ENCODE peak calls at places on chromosomes 13 and 19, in seven cellular contexts. L is nephron progenitor cell, B is fibroblast of pulmonary artery, Z is NCI-H524, U is right cardiac atrium, P is GM12865, W is A549. E is an unnamed sample.

GRCh38 chr19:19485161-19485997 is 30.0 kb downstream of the TSSK6 start:
- DNase-seq in L (no peak), B (peak), Z (no peak), U (peak), P (peak), W (no peak), E (no peak)

GRCh38 chr13:35630551-35631275 is 154.2 kb upstream of the MAB21L1 start:
- DNase-seq in L (peak), B (peak), Z (peak), U (peak), P (peak), W (peak), E (peak)

GRCh38 chr13:112756967-112757758 is 67.3 kb downstream of the ATP11A start:
- DNase-seq in L (no peak), B (no peak), Z (no peak), U (no peak), P (no peak), W (no peak), E (no peak)

GRCh38 chr13:111176421-111176820 is 61.3 kb downstream of the ARHGEF7 start:
- DNase-seq in L (no peak), B (no peak), Z (no peak), U (no peak), P (no peak), W (no peak), E (no peak)

GRCh38 chr19:55675661-55676354 is 782 bp downstream of the EPN1 start:
- DNase-seq in L (no peak), B (no peak), Z (no peak), U (no peak), P (no peak), W (no peak), E (no peak)

GRCh38 chr13:101018720-101019119 is 344.1 kb upstream of the TMTC4 start:
- DNase-seq in L (no peak), B (peak), Z (no peak), U (no peak), P (no peak), W (no peak), E (peak)

GRCh38 chr13:101179021-101179420 is 237.3 kb downstream of the NALCN start:
- DNase-seq in L (no peak), B (no peak), Z (no peak), U (no peak), P (no peak), W (no peak), E (no peak)

GRCh38 chr19:5291588-5292193 is 48.9 kb downstream of the PTPRS start:
- DNase-seq in L (no peak), B (no peak), Z (no peak), U (peak), P (no peak), W (no peak), E (no peak)

GRCh38 chr19:43504426-43505185 is at the start of gene PHLDB3:
- DNase-seq in L (peak), B (no peak), Z (no peak), U (peak), P (peak), W (no peak), E (no peak)

E was measured in MCF 10A.